ENCODE peak calls at places on chromosomes 2 and 18, in five cellular contexts. One of them, this sample, is unnamed.

GRCh38 chr2:221044781-221045180 is 527.3 kb downstream of the EPHA4 start:
- DNase-seq in iris pigment epithelial cell: no peak
- DNase-seq in T-helper 2 cell: no peak
- DNase-seq in HS-27A: no peak
- DNase-seq in fibroblast of pulmonary artery: no peak
- DNase-seq in this sample: no peak

GRCh38 chr2:23590227-23590869 is 205.4 kb downstream of the KLHL29 start:
- DNase-seq in T-helper 2 cell: no peak
- DNase-seq in HS-27A: no peak
- DNase-seq in fibroblast of pulmonary artery: no peak
- DNase-seq in iris pigment epithelial cell: no peak
- DNase-seq in this sample: no peak

GRCh38 chr2:169298007-169298406 is 64.3 kb downstream of the LRP2 start:
- DNase-seq in iris pigment epithelial cell: no peak
- DNase-seq in T-helper 2 cell: no peak
- DNase-seq in fibroblast of pulmonary artery: no peak
- DNase-seq in HS-27A: no peak
- DNase-seq in this sample: no peak

GRCh38 chr2:167794554-167795255 is 452.7 kb downstream of the STK39 start:
- DNase-seq in HS-27A: no peak
- DNase-seq in T-helper 2 cell: no peak
- DNase-seq in iris pigment epithelial cell: no peak
- DNase-seq in fibroblast of pulmonary artery: no peak
- DNase-seq in this sample: no peak

GRCh38 chr2:109238580-109238979 is 109.6 kb downstream of the SH3RF3 start:
- DNase-seq in fibroblast of pulmonary artery: peak
- DNase-seq in iris pigment epithelial cell: peak
- DNase-seq in T-helper 2 cell: peak
- DNase-seq in HS-27A: no peak
- DNase-seq in this sample: peak

GRCh38 chr2:230778350-230779140 is 65.9 kb downstream of the CAB39 start:
- DNase-seq in iris pigment epithelial cell: no peak
- DNase-seq in fibroblast of pulmonary artery: peak
- DNase-seq in HS-27A: no peak
- DNase-seq in T-helper 2 cell: no peak
- DNase-seq in this sample: no peak

GRCh38 chr2:178512491-178512890 is 32.2 kb downstream of the PLEKHA3 start:
- DNase-seq in iris pigment epithelial cell: peak
- DNase-seq in T-helper 2 cell: no peak
- DNase-seq in fibroblast of pulmonary artery: no peak
- DNase-seq in HS-27A: no peak
- DNase-seq in this sample: no peak

GRCh38 chr2:209523041-209523740 is 99.3 kb downstream of the MAP2 start:
- DNase-seq in T-helper 2 cell: no peak
- DNase-seq in iris pigment epithelial cell: no peak
- DNase-seq in HS-27A: no peak
- DNase-seq in fibroblast of pulmonary artery: no peak
- DNase-seq in this sample: no peak

GRCh38 chr2:134253804-134254203 is at the start of gene MGAT5:
- DNase-seq in HS-27A: no peak
- DNase-seq in iris pigment epithelial cell: no peak
- DNase-seq in T-helper 2 cell: no peak
- DNase-seq in fibroblast of pulmonary artery: peak
- DNase-seq in this sample: no peak

GRCh38 chr2:190911813-190912212 is 31.2 kb downstream of the GLS start:
- DNase-seq in fibroblast of pulmonary artery: no peak
- DNase-seq in HS-27A: no peak
- DNase-seq in T-helper 2 cell: peak
- DNase-seq in iris pigment epithelial cell: no peak
- DNase-seq in this sample: no peak

GRCh38 chr2:226609361-226609760 is 190.3 kb downstream of the IRS1 start:
- DNase-seq in T-helper 2 cell: no peak
- DNase-seq in iris pigment epithelial cell: peak
- DNase-seq in fibroblast of pulmonary artery: peak
- DNase-seq in HS-27A: no peak
- DNase-seq in this sample: no peak

GRCh38 chr2:36680012-36680411 is 16.5 kb upstream of the VIT start:
- DNase-seq in iris pigment epithelial cell: peak
- DNase-seq in HS-27A: no peak
- DNase-seq in T-helper 2 cell: no peak
- DNase-seq in fibroblast of pulmonary artery: no peak
- DNase-seq in this sample: no peak

GRCh38 chr18:79484661-79485621 is 89.2 kb downstream of the NFATC1 start:
- DNase-seq in iris pigment epithelial cell: peak
- DNase-seq in T-helper 2 cell: no peak
- DNase-seq in fibroblast of pulmonary artery: peak
- DNase-seq in HS-27A: no peak
- DNase-seq in this sample: peak

GRCh38 chr18:12659904-12660605 is 2.1 kb upstream of the SPIRE1 start:
- DNase-seq in iris pigment epithelial cell: peak
- DNase-seq in fibroblast of pulmonary artery: peak
- DNase-seq in T-helper 2 cell: peak
- DNase-seq in HS-27A: no peak
- DNase-seq in this sample: no peak

GRCh38 chr18:59180150-59180845 is 39.7 kb upstream of the GRP start:
- DNase-seq in iris pigment epithelial cell: peak
- DNase-seq in fibroblast of pulmonary artery: peak
- DNase-seq in HS-27A: peak
- DNase-seq in T-helper 2 cell: no peak
- DNase-seq in this sample: no peak

GRCh38 chr2:102591646-102592045 is 27.7 kb upstream of the SLC9A2 start:
- DNase-seq in iris pigment epithelial cell: no peak
- DNase-seq in HS-27A: no peak
- DNase-seq in T-helper 2 cell: no peak
- DNase-seq in fibroblast of pulmonary artery: no peak
- DNase-seq in this sample: no peak

GRCh38 chr18:44229693-44230108 is 451.0 kb upstream of the SETBP1 start:
- DNase-seq in fibroblast of pulmonary artery: peak
- DNase-seq in iris pigment epithelial cell: peak
- DNase-seq in T-helper 2 cell: no peak
- DNase-seq in HS-27A: no peak
- DNase-seq in this sample: no peak

GRCh38 chr2:181575024-181575649 is 81.8 kb downstream of the CERKL start:
- DNase-seq in fibroblast of pulmonary artery: no peak
- DNase-seq in T-helper 2 cell: no peak
- DNase-seq in HS-27A: no peak
- DNase-seq in iris pigment epithelial cell: no peak
- DNase-seq in this sample: no peak

GRCh38 chr2:185979546-185980071 is 241.0 kb downstream of the FSIP2 start:
- DNase-seq in HS-27A: no peak
- DNase-seq in T-helper 2 cell: no peak
- DNase-seq in iris pigment epithelial cell: no peak
- DNase-seq in fibroblast of pulmonary artery: no peak
- DNase-seq in this sample: no peak

GRCh38 chr2:42754021-42754775 is 9.7 kb downstream of the OXER1 start:
- DNase-seq in HS-27A: no peak
- DNase-seq in fibroblast of pulmonary artery: no peak
- DNase-seq in T-helper 2 cell: peak
- DNase-seq in iris pigment epithelial cell: peak
- DNase-seq in this sample: no peak

GRCh38 chr2:48693645-48694044 is 61.9 kb downstream of the LHCGR start:
- DNase-seq in HS-27A: no peak
- DNase-seq in T-helper 2 cell: no peak
- DNase-seq in fibroblast of pulmonary artery: peak
- DNase-seq in iris pigment epithelial cell: peak
- DNase-seq in this sample: no peak

GRCh38 chr2:238461916-238462315 is 35.2 kb downstream of the ASB1 start:
- DNase-seq in fibroblast of pulmonary artery: no peak
- DNase-seq in HS-27A: no peak
- DNase-seq in iris pigment epithelial cell: no peak
- DNase-seq in T-helper 2 cell: no peak
- DNase-seq in this sample: no peak

GRCh38 chr2:37568565-37568964 is 102.9 kb downstream of the CDC42EP3 start:
- DNase-seq in T-helper 2 cell: peak
- DNase-seq in iris pigment epithelial cell: no peak
- DNase-seq in HS-27A: no peak
- DNase-seq in fibroblast of pulmonary artery: no peak
- DNase-seq in this sample: no peak

GRCh38 chr18:79611040-79611681 is 68.4 kb upstream of the CTDP1 start:
- DNase-seq in T-helper 2 cell: no peak
- DNase-seq in iris pigment epithelial cell: peak
- DNase-seq in HS-27A: no peak
- DNase-seq in fibroblast of pulmonary artery: peak
- DNase-seq in this sample: peak

GRCh38 chr2:150191349-150191748 is 296.1 kb downstream of the RND3 start:
- DNase-seq in fibroblast of pulmonary artery: peak
- DNase-seq in HS-27A: no peak
- DNase-seq in iris pigment epithelial cell: peak
- DNase-seq in T-helper 2 cell: no peak
- DNase-seq in this sample: peak

GRCh38 chr2:29463181-29463900 is 348.1 kb downstream of the CLIP4 start:
- DNase-seq in fibroblast of pulmonary artery: peak
- DNase-seq in HS-27A: peak
- DNase-seq in iris pigment epithelial cell: peak
- DNase-seq in T-helper 2 cell: no peak
- DNase-seq in this sample: peak

GRCh38 chr2:66346241-66346664 is 88.7 kb upstream of the MEIS1 start:
- DNase-seq in fibroblast of pulmonary artery: no peak
- DNase-seq in iris pigment epithelial cell: no peak
- DNase-seq in T-helper 2 cell: no peak
- DNase-seq in HS-27A: no peak
- DNase-seq in this sample: no peak

GRCh38 chr2:169136885-169137534 is 67.6 kb downstream of the DHRS9 start:
- DNase-seq in HS-27A: no peak
- DNase-seq in T-helper 2 cell: no peak
- DNase-seq in iris pigment epithelial cell: no peak
- DNase-seq in fibroblast of pulmonary artery: peak
- DNase-seq in this sample: no peak

GRCh38 chr2:198630384-198630783 is 826.0 kb downstream of the PLCL1 start:
- DNase-seq in fibroblast of pulmonary artery: no peak
- DNase-seq in HS-27A: no peak
- DNase-seq in T-helper 2 cell: no peak
- DNase-seq in iris pigment epithelial cell: no peak
- DNase-seq in this sample: no peak

This sample was measured in HTR-8/SVneo.